ENCODE peak calls at places on chromosome 2, in four cellular contexts. U is A549, O is type B pancreatic cell, G is EH. Y is an unnamed sample.

GRCh38 chr2:112150447-112150846 is 12.3 kb downstream of the FBLN7 start:
- DNase-seq in U (no peak), O (peak), G (peak), Y (no peak)

GRCh38 chr2:206275274-206276160 is 1.1 kb downstream of the ZDBF2 start:
- DNase-seq in U (no peak), O (no peak), G (peak), Y (no peak)

GRCh38 chr2:105299290-105299689 is 30.2 kb downstream of the TGFBRAP1 start:
- DNase-seq in U (peak), O (no peak), G (no peak), Y (no peak)

GRCh38 chr2:169073972-169074751 is 4.8 kb downstream of the DHRS9 start:
- DNase-seq in U (no peak), O (no peak), G (no peak), Y (no peak)

GRCh38 chr2:61950571-61951315 is 45.3 kb downstream of the COMMD1 start:
- DNase-seq in U (no peak), O (no peak), G (no peak), Y (no peak)

GRCh38 chr2:23446916-23447315 is 61.9 kb downstream of the KLHL29 start:
- DNase-seq in U (no peak), O (no peak), G (no peak), Y (no peak)

GRCh38 chr2:190467575-190468083 is 59.5 kb downstream of the MFSD6 start:
- DNase-seq in U (no peak), O (no peak), G (peak), Y (no peak)

GRCh38 chr2:46827274-46827930 is 88.2 kb downstream of the MCFD2 start:
- DNase-seq in U (no peak), O (no peak), G (peak), Y (no peak)

GRCh38 chr2:40372586-40372985 is 79.3 kb downstream of the SLC8A1 start:
- DNase-seq in U (no peak), O (no peak), G (peak), Y (no peak)